ENCODE peak calls at places on chromosomes 16 and 17, in six cellular contexts. U is astrocyte of the spinal cord, O is GM23338, E is aorta, A is NCI-H1092, X is memory B cell. Q is an unnamed sample.

GRCh38 chr17:7220593-7221280 is 999 bp downstream of the ACADVL start:
- DNase-seq in U (peak; percentile 68), O (peak; percentile 75), E (peak; percentile 78), A (peak; percentile 33), X (no peak), Q (no peak)

GRCh38 chr16:56689171-56689570 is 6.9 kb downstream of the MT1X start:
- DNase-seq in U (no peak), O (no peak), E (no peak), A (no peak), X (no peak), Q (no peak)

GRCh38 chr16:4322121-4323035 is 6.5 kb downstream of the GLIS2 start:
- DNase-seq in U (no peak), O (no peak), E (no peak), A (no peak), X (no peak), Q (no peak)

GRCh38 chr17:31321481-31321880 is at the start of gene EVI2A:
- DNase-seq in U (peak; percentile 90), O (peak; percentile 20), E (no peak), A (no peak), X (no peak), Q (no peak)

GRCh38 chr16:23607740-23608139 is 11.6 kb upstream of the NDUFAB1 start:
- DNase-seq in U (no peak), O (no peak), E (no peak), A (no peak), X (no peak), Q (no peak)

GRCh38 chr17:55005520-55005919 is 37.0 kb downstream of the STXBP4 start:
- DNase-seq in U (peak; percentile 20), O (peak; percentile 73), E (no peak), A (no peak), X (no peak), Q (no peak)

GRCh38 chr17:38421224-38421841 is 6.9 kb upstream of the ARHGAP23 start:
- DNase-seq in U (peak; percentile 50), O (no peak), E (peak; percentile 87), A (no peak), X (no peak), Q (no peak)

GRCh38 chr16:976389-976931 is 5.1 kb upstream of the SOX8 start:
- DNase-seq in U (no peak), O (no peak), E (peak; percentile 75), A (no peak), X (no peak), Q (no peak)

GRCh38 chr17:73349138-73349537 is 37.3 kb upstream of the CDC42EP4 start:
- DNase-seq in U (no peak), O (no peak), E (no peak), A (no peak), X (no peak), Q (no peak)

GRCh38 chr17:81020767-81021497 is 14.0 kb upstream of the BAIAP2 start:
- DNase-seq in U (peak; percentile 71), O (no peak), E (peak; percentile 78), A (peak; percentile 76), X (no peak), Q (no peak)

GRCh38 chr17:81566461-81567126 is 14.4 kb upstream of the FAAP100 start:
- DNase-seq in U (peak; percentile 98), O (no peak), E (peak; percentile 88), A (peak; percentile 84), X (no peak), Q (no peak)

GRCh38 chr17:17628388-17629008 is 37.0 kb upstream of the PEMT start:
- DNase-seq in U (no peak), O (no peak), E (no peak), A (no peak), X (peak; percentile 18), Q (no peak)

GRCh38 chr17:682150-682549 is 32.5 kb downstream of the VPS53 start:
- DNase-seq in U (no peak), O (no peak), E (no peak), A (no peak), X (no peak), Q (no peak)

GRCh38 chr17:64506201-64506575 is at the start of gene DDX5:
- DNase-seq in U (peak; percentile 96), O (peak; percentile 98), E (peak; percentile 99), A (peak; percentile 94), X (peak; percentile 96), Q (peak; percentile 98)

GRCh38 chr16:684067-684794 is at the start of gene JMJD8:
- DNase-seq in U (peak; percentile 95), O (peak; percentile 97), E (peak; percentile 100), A (peak; percentile 97), X (peak; percentile 97), Q (no peak)

GRCh38 chr16:27320261-27321012 is 6.7 kb downstream of the IL4R start:
- DNase-seq in U (no peak), O (no peak), E (peak; percentile 62), A (no peak), X (no peak), Q (no peak)

GRCh38 chr17:1713878-1714487 is 3.8 kb upstream of the TLCD2 start:
- DNase-seq in U (no peak), O (peak; percentile 92), E (no peak), A (no peak), X (no peak), Q (peak; percentile 88)

GRCh38 chr17:50774225-50774803 is 7.0 kb upstream of the ANKRD40CL start:
- DNase-seq in U (no peak), O (peak; percentile 53), E (peak; percentile 27), A (no peak), X (no peak), Q (no peak)

GRCh38 chr17:63843387-63844292 is 1.2 kb upstream of the SMARCD2 start:
- DNase-seq in U (peak; percentile 27), O (no peak), E (peak; percentile 77), A (no peak), X (no peak), Q (no peak)

GRCh38 chr17:29968271-29968670 is 26.8 kb downstream of the EFCAB5 start:
- DNase-seq in U (no peak), O (no peak), E (no peak), A (no peak), X (no peak), Q (no peak)

GRCh38 chr16:88800277-88800592 is 3.4 kb upstream of the CDT1 start:
- DNase-seq in U (no peak), O (no peak), E (no peak), A (no peak), X (no peak), Q (no peak)

GRCh38 chr16:89581861-89582563 is 6.5 kb downstream of the CPNE7 start:
- DNase-seq in U (peak; percentile 72), O (no peak), E (no peak), A (peak; percentile 58), X (no peak), Q (no peak)

GRCh38 chr17:51860934-51861561 is 297.5 kb downstream of the CA10 start:
- DNase-seq in U (no peak), O (peak; percentile 90), E (no peak), A (peak; percentile 83), X (no peak), Q (no peak)

GRCh38 chr16:58176608-58177346 is 21.1 kb downstream of the CSNK2A2 start:
- DNase-seq in U (no peak), O (no peak), E (no peak), A (no peak), X (no peak), Q (no peak)

GRCh38 chr17:885971-886571 is 93.5 kb downstream of the NXN start:
- DNase-seq in U (no peak), O (no peak), E (peak; percentile 88), A (peak; percentile 7), X (no peak), Q (no peak)